ENCODE peak calls at places on chromosomes 11 and 22, in nine cellular contexts. V is AG09319; A is NCI-H1694 treated with DMSO at 0.1 percent for 48 hours; C is GM23338; K is IMR-90; P is stimulated activated naive CD8-positive, alpha-beta T cell treated with anti-CD3 and anti-CD28 coated beads, Interleukin-15, Interleukin-2, amounts not matched to agents 100 U/mL and 50 U/mL, for 24 hours; W is epithelial cell of esophagus; O is T-cell; B is AG04450. D is an unnamed sample.
A peak's percentile ranks its signal among the peaks of the same experiment; 100 is the strongest.

GRCh38 chr11:132064987-132065620 is 694.7 kb downstream of the NTM start:
- DNase-seq in V (peak; percentile 93), K (peak; percentile 99), B (peak; percentile 92), W (peak; percentile 94), A (no peak), O (no peak), P (no peak), C (no peak), D (no peak)

GRCh38 chr11:24496371-24496727 is 504 bp upstream of the LUZP2 start:
- DNase-seq in V (no peak), W (no peak), C (peak; percentile 13), P (no peak), B (no peak), O (no peak), K (peak; percentile 18), A (no peak), D (no peak)

GRCh38 chr11:62054081-62054480 is 69.7 kb upstream of the INCENP start:
- DNase-seq in W (no peak), K (no peak), P (no peak), A (no peak), O (no peak), V (no peak), B (no peak), C (no peak), D (no peak)

GRCh38 chr11:108524422-108524821 is 26.2 kb upstream of the POGLUT3 start:
- DNase-seq in C (no peak), P (no peak), O (no peak), V (no peak), W (peak; percentile 48), K (no peak), A (no peak), B (no peak), D (no peak)

GRCh38 chr22:38901111-38901641 is 29.2 kb upstream of the CBX6 start:
- DNase-seq in K (no peak), O (no peak), C (no peak), B (no peak), P (no peak), V (no peak), A (no peak), W (no peak), D (no peak)

GRCh38 chr11:64885367-64886286 is 7.2 kb upstream of the EHD1 start:
- DNase-seq in K (peak; percentile 94), C (no peak), W (peak; percentile 80), V (no peak), A (peak; percentile 6), O (no peak), P (no peak), B (peak; percentile 66), D (no peak)

GRCh38 chr11:28107331-28107725 is 628 bp downstream of the KIF18A start:
- DNase-seq in V (no peak), C (peak; percentile 23), O (peak; percentile 8), B (no peak), K (peak; percentile 37), P (no peak), W (peak; percentile 24), A (no peak), D (no peak)

GRCh38 chr11:94457118-94458029 is 36.3 kb downstream of the MRE11 start:
- DNase-seq in P (no peak), V (no peak), C (no peak), W (peak; percentile 62), K (peak; percentile 4), B (no peak), A (no peak), O (no peak), D (no peak)

GRCh38 chr11:131408011-131408640 is 37.7 kb downstream of the NTM start:
- DNase-seq in P (no peak), K (peak; percentile 28), C (peak; percentile 71), A (no peak), W (peak; percentile 68), B (no peak), O (no peak), V (no peak), D (no peak)

GRCh38 chr11:121716060-121716459 is 263.3 kb upstream of the SORL1-AS1 start:
- DNase-seq in A (no peak), B (peak; percentile 26), W (no peak), V (no peak), C (no peak), O (no peak), K (peak; percentile 85), P (no peak), D (no peak)

GRCh38 chr22:39661501-39661841 is 90.9 kb downstream of the CACNA1I start:
- DNase-seq in A (no peak), P (no peak), K (no peak), O (no peak), W (no peak), C (no peak), V (no peak), B (no peak), D (no peak)

GRCh38 chr22:37627545-37627944 is 11.9 kb upstream of the SH3BP1 start:
- DNase-seq in C (no peak), A (no peak), K (no peak), B (no peak), W (no peak), V (no peak), O (peak; percentile 61), P (peak; percentile 60), D (peak; percentile 46)

GRCh38 chr22:46105494-46106278 is 44.6 kb upstream of the PPARA start:
- DNase-seq in A (peak; percentile 17), V (no peak), K (peak; percentile 59), O (no peak), P (no peak), W (peak; percentile 81), B (no peak), C (no peak), D (no peak)

GRCh38 chr11:118856314-118856713 is 27.4 kb upstream of the CXCR5 start:
- DNase-seq in K (no peak), B (no peak), W (no peak), A (no peak), C (no peak), P (no peak), O (no peak), V (no peak), D (no peak)

GRCh38 chr11:3043315-3043871 is 13.8 kb downstream of the CARS1 start:
- DNase-seq in W (no peak), B (no peak), C (no peak), K (no peak), V (no peak), O (no peak), A (no peak), P (no peak), D (no peak)

GRCh38 chr22:38016182-38017078 is 32.1 kb upstream of the SOX10 start:
- DNase-seq in K (peak; percentile 58), W (peak; percentile 64), P (no peak), B (no peak), O (no peak), V (peak; percentile 27), C (peak; percentile 70), A (no peak), D (no peak)

GRCh38 chr11:57425565-57426438 is 1.1 kb downstream of the SLC43A3 start:
- DNase-seq in K (peak; percentile 14), C (no peak), P (peak; percentile 29), O (no peak), A (no peak), W (peak; percentile 60), B (no peak), V (no peak), D (no peak)

GRCh38 chr22:33389927-33390326 is 331.7 kb upstream of the SYN3 start:
- DNase-seq in O (no peak), W (no peak), V (no peak), P (no peak), K (peak; percentile 41), B (peak; percentile 4), C (no peak), A (peak; percentile 5), D (no peak)

GRCh38 chr11:84390441-84391078 is 1104.4 kb upstream of the CCDC90B start:
- DNase-seq in O (no peak), A (no peak), P (no peak), K (no peak), C (peak; percentile 92), W (peak; percentile 34), V (no peak), B (no peak), D (peak; percentile 1)

GRCh38 chr11:133082453-133082781 is 449.9 kb downstream of the OPCML start:
- DNase-seq in B (no peak), A (no peak), V (no peak), C (peak; percentile 92), O (no peak), K (no peak), P (peak; percentile 15), W (no peak), D (no peak)

GRCh38 chr11:118277312-118277711 is 13.2 kb upstream of the MPZL2 start:
- DNase-seq in P (peak; percentile 29), W (peak; percentile 97), V (no peak), B (no peak), O (no peak), A (no peak), C (peak; percentile 17), K (peak; percentile 36), D (no peak)

GRCh38 chr11:961921-962320 is 36.3 kb downstream of the AP2A2 start:
- DNase-seq in O (no peak), B (no peak), A (no peak), K (no peak), W (no peak), P (no peak), C (no peak), V (no peak), D (no peak)

GRCh38 chr22:31440681-31441080 is 41.3 kb downstream of the DRG1 start:
- DNase-seq in O (no peak), B (no peak), V (no peak), W (no peak), K (no peak), A (no peak), P (no peak), C (no peak), D (no peak)

GRCh38 chr11:77269484-77270123 is 31.9 kb downstream of the GDPD4 start:
- DNase-seq in B (no peak), V (no peak), W (peak; percentile 48), K (peak; percentile 65), C (no peak), P (no peak), A (no peak), O (no peak), D (no peak)

GRCh38 chr11:128879817-128880216 is 11.3 kb upstream of the KCNJ5 start:
- DNase-seq in B (no peak), A (no peak), K (no peak), W (no peak), O (no peak), C (peak; percentile 25), P (no peak), V (no peak), D (no peak)

GRCh38 chr11:75771646-75772410 is 3.2 kb downstream of the DGAT2 start:
- DNase-seq in C (no peak), B (peak; percentile 18), K (peak; percentile 85), P (no peak), O (no peak), V (peak; percentile 65), A (no peak), W (peak; percentile 86), D (no peak)

GRCh38 chr11:65780770-65781151 is at the start of gene AP5B1:
- DNase-seq in O (peak; percentile 45), C (peak; percentile 64), W (peak; percentile 88), P (peak; percentile 79), V (no peak), A (no peak), K (peak; percentile 41), B (no peak), D (peak; percentile 98)

GRCh38 chr11:23353611-23354010 is 493.3 kb upstream of the CCDC179 start:
- DNase-seq in W (no peak), K (peak; percentile 26), C (no peak), B (no peak), O (no peak), P (no peak), A (no peak), V (no peak), D (no peak)